ENCODE peak calls at places on chromosomes 5 and 9, in five cellular contexts. J, L, I, W and V are unnamed samples.
A peak's percentile ranks its signal among the peaks of the same experiment; 100 is the strongest.

GRCh38 chr5:88687253-88687955 is 195.6 kb downstream of the MEF2C start:
- DNase-seq in W (no peak), I (no peak), J (no peak), L (no peak), V (no peak)

GRCh38 chr5:60076746-60077145 is 183.2 kb upstream of the PDE4D start:
- DNase-seq in W (no peak), J (no peak), I (no peak), L (no peak), V (no peak)

GRCh38 chr5:15383469-15383868 is 116.5 kb upstream of the FBXL7 start:
- DNase-seq in L (no peak), I (no peak), J (no peak), W (no peak), V (no peak)

GRCh38 chr9:123162359-123163345 is 105.7 kb downstream of the STRBP start:
- DNase-seq in J (no peak), W (no peak), L (no peak), I (no peak), V (no peak)

GRCh38 chr5:60505796-60506195 is 194.2 kb downstream of the DEPDC1B start:
- DNase-seq in J (no peak), W (no peak), L (no peak), I (no peak), V (no peak)

GRCh38 chr9:131429121-131430012 is 35.5 kb downstream of the PRRC2B start:
- DNase-seq in J (no peak), L (no peak), I (no peak), W (no peak), V (no peak)

GRCh38 chr9:76741524-76741923 is 22.7 kb upstream of the PCA3 start:
- DNase-seq in L (no peak), I (no peak), W (no peak), J (no peak), V (no peak)

GRCh38 chr9:6215562-6215961 is at the start of gene IL33:
- DNase-seq in J (no peak), L (no peak), I (no peak), W (no peak), V (no peak)

GRCh38 chr5:79171846-79172245 is 60.2 kb downstream of the BHMT start:
- DNase-seq in I (no peak), J (no peak), W (no peak), L (no peak), V (no peak)

GRCh38 chr9:109477269-109478203 is 20.6 kb downstream of the PTPN3 start:
- DNase-seq in W (peak; percentile 90), L (no peak), J (no peak), I (no peak), V (no peak)

GRCh38 chr9:34126207-34127034 is at the start of gene DCAF12:
- DNase-seq in L (peak; percentile 84), W (peak; percentile 93), I (peak; percentile 84), J (peak; percentile 91), V (peak; percentile 89)

GRCh38 chr9:75866273-75866871 is 24.1 kb upstream of the PCSK5 start:
- DNase-seq in I (peak; percentile 9), J (no peak), W (peak; percentile 52), L (no peak), V (no peak)

GRCh38 chr5:14245526-14245925 is 102.4 kb downstream of the TRIO start:
- DNase-seq in L (no peak), W (no peak), J (no peak), I (no peak), V (no peak)

GRCh38 chr9:133888048-133888778 is 103.9 kb downstream of the VAV2 start:
- DNase-seq in J (no peak), W (no peak), I (peak; percentile 20), L (no peak), V (no peak)

GRCh38 chr9:111940697-111941096 is 44.1 kb downstream of the UGCG start:
- DNase-seq in L (no peak), I (no peak), J (no peak), W (no peak), V (no peak)

GRCh38 chr5:175814676-175815075 is 56.7 kb upstream of the CPLX2 start:
- DNase-seq in I (no peak), L (no peak), W (no peak), J (no peak), V (no peak)

GRCh38 chr5:181171782-181172181 is 24.4 kb downstream of the OR2V2 start:
- DNase-seq in J (no peak), W (no peak), L (no peak), I (no peak), V (no peak)

GRCh38 chr9:76690575-76691370 is 73.5 kb upstream of the PCA3 start:
- DNase-seq in J (no peak), I (no peak), W (no peak), L (no peak), V (no peak)

GRCh38 chr5:178325311-178326053 is 92.9 kb upstream of the PHYKPL start:
- DNase-seq in I (no peak), W (no peak), L (no peak), J (no peak), V (no peak)

GRCh38 chr5:144822544-144822943 is 651.9 kb downstream of the KCTD16 start:
- DNase-seq in J (no peak), L (no peak), I (no peak), W (no peak), V (no peak)

GRCh38 chr9:107694390-107694789 is 204.8 kb upstream of the KLF4 start:
- DNase-seq in J (no peak), I (no peak), W (no peak), L (no peak), V (no peak)

GRCh38 chr9:125405938-125406811 is 144.5 kb downstream of the GAPVD1 start:
- DNase-seq in L (no peak), I (peak; percentile 75), J (no peak), W (no peak), V (no peak)

GRCh38 chr5:149550267-149550582 is 1.0 kb downstream of the CSNK1A1 start:
- DNase-seq in J (no peak), I (peak; percentile 21), W (no peak), L (no peak), V (no peak)
- TF ChIP-seq POLR2A in J (no peak), I (no peak), W (no peak), L (no peak), V (no peak)

GRCh38 chr9:129487658-129488483 is 133.0 kb downstream of the C9orf50 start:
- DNase-seq in W (no peak), J (no peak), I (peak; percentile 66), L (no peak), V (no peak)
- TF ChIP-seq POLR2AphosphoS5 in W (peak; percentile 3), J (no peak), I (no peak), L (no peak), V (no peak)

DNA sequence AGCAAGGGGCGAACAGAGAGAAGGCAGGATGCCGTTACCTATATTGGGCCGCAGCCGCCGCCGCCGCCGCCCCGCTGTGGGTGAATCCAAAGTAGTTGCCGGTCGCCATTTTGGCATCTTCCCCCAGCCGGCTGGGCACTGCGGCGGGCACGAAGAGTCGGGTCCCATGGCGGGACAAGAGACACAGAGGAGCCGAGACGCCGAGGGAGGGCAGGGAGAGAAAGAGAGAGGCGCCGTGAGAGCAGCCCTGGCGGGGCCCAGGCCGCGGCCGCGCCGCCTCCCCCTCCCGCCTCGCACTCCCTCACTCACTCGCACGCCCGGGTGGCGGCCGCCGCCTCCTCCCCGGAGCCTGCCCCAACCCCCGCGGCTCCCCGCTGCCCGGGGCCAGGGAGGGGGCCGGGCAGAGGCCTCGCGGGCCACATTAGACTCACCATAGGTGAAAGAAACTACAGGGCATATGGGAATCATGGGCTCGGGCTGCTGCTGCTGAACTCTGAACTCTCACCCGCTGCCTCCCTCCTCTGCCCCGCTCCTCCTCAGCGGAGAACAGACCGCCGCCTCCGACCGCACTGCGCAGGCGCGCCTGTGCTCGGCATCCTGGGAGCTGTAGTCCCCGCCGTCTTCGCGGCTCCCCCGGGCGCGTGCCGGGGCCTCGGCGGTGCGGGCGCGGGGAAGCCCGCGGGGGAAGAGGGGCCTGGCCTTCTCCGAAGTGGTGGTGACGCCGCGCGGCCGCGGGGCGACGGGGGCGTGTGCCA is at the start of gene ZFR:
- DNase-seq in W (peak; percentile 95), I (peak; percentile 97), J (peak; percentile 94), L (peak; percentile 94), V (peak; percentile 96)
- TF ChIP-seq POLR2A in W (peak; percentile 82), I (peak; percentile 87), J (no peak), L (peak; percentile 71), V (peak; percentile 64)

DNA sequence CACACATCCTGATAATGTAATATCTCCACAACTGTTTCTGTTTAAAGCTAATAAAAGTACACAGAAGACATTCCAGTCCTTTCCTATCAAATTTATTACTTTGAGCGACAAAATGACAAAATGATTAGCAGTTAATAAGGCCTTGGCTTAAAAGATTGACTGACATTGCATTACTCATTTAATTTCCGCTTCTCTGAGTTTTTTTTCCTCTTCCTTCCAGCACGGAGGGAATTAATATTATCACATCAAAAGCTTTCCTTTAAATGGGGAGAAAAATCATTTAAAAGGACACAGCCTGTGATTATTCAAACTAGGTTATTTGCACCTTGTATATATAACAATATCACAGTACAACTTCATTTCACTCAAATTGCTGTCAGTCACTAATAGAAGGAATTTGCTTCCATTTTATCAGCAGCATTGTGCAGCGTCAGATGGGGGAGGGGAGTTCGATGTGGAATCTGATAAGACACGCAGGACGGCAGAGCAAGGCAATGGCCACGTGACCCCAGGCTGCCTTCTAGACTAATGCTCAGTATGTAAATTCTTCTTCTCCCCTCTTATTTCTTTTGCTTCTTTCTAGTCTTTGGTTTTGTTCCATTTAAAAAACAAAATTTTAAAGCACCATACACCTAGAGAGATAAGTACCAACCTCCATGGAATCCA is 400.5 kb downstream of the IRX1 start:
- DNase-seq in J (no peak), I (no peak), L (no peak), W (no peak), V (no peak)
- TF ChIP-seq POLR2AphosphoS5 in J (no peak), I (no peak), L (no peak), W (no peak), V (no peak)

GRCh38 chr5:42951169-42951846 is 88.8 kb downstream of the ANXA2R start:
- DNase-seq in J (no peak), I (no peak), L (peak; percentile 27), W (peak; percentile 59), V (peak; percentile 51)
- TF ChIP-seq POLR2A in J (no peak), I (no peak), L (peak; percentile 58), W (peak; percentile 27), V (peak; percentile 29)